ENCODE peak calls at places on chromosomes 13 and 19, in ten cellular contexts. R, O, N, A, K, C, D, F, B and Y are unnamed samples.
A peak's percentile ranks its signal among the peaks of the same experiment; 100 is the strongest.

GRCh38 chr13:41222259-41222852 is 28.0 kb upstream of the KBTBD7 start:
- DNase-seq in B (peak; percentile 43), D (peak; percentile 75), O (peak; percentile 33), A (peak; percentile 18), K (peak; percentile 27), C (peak; percentile 50), N (peak; percentile 58), F (peak; percentile 36), R (peak; percentile 40), Y (no peak)

GRCh38 chr19:3932931-3933810 is at the start of gene NMRK2:
- DNase-seq in B (no peak), N (no peak), A (peak; percentile 65), K (no peak), F (peak; percentile 43), D (peak; percentile 92), O (no peak), C (peak; percentile 50), R (no peak), Y (peak; percentile 78)

GRCh38 chr13:52787212-52787611 is 47.6 kb upstream of the CNMD start:
- DNase-seq in B (no peak), O (no peak), C (no peak), A (no peak), N (no peak), F (no peak), K (no peak), D (no peak), R (no peak), Y (no peak)

GRCh38 chr13:100196380-100196779 is 107.5 kb downstream of the PCCA start:
- DNase-seq in C (no peak), N (no peak), D (no peak), A (no peak), O (no peak), F (no peak), R (no peak), B (no peak), K (no peak), Y (no peak)

GRCh38 chr13:36428083-36428482 is 4.2 kb upstream of the CCNA1 start:
- DNase-seq in A (no peak), C (no peak), R (no peak), D (no peak), B (no peak), N (peak; percentile 10), F (no peak), K (no peak), O (no peak), Y (no peak)

GRCh38 chr13:48737689-48738088 is 84.0 kb downstream of the CYSLTR2 start:
- DNase-seq in D (no peak), K (no peak), F (no peak), A (no peak), O (no peak), N (no peak), R (no peak), C (no peak), B (no peak), Y (no peak)

GRCh38 chr13:103236213-103236612 is 170.0 kb upstream of the SLC10A2 start:
- DNase-seq in R (no peak), F (no peak), B (no peak), N (no peak), O (no peak), C (no peak), A (no peak), D (peak; percentile 56), K (no peak), Y (no peak)

GRCh38 chr13:33262069-33262487 is 23.5 kb downstream of the STARD13 start:
- DNase-seq in A (no peak), C (no peak), K (no peak), O (no peak), N (peak; percentile 49), F (peak; percentile 43), B (no peak), R (peak; percentile 70), D (peak; percentile 83), Y (peak; percentile 37)

GRCh38 chr13:74129500-74130144 is 4.6 kb downstream of the KLF12 start:
- DNase-seq in R (no peak), F (no peak), N (peak; percentile 59), D (no peak), C (no peak), O (no peak), B (no peak), A (no peak), K (no peak), Y (no peak)

DNA sequence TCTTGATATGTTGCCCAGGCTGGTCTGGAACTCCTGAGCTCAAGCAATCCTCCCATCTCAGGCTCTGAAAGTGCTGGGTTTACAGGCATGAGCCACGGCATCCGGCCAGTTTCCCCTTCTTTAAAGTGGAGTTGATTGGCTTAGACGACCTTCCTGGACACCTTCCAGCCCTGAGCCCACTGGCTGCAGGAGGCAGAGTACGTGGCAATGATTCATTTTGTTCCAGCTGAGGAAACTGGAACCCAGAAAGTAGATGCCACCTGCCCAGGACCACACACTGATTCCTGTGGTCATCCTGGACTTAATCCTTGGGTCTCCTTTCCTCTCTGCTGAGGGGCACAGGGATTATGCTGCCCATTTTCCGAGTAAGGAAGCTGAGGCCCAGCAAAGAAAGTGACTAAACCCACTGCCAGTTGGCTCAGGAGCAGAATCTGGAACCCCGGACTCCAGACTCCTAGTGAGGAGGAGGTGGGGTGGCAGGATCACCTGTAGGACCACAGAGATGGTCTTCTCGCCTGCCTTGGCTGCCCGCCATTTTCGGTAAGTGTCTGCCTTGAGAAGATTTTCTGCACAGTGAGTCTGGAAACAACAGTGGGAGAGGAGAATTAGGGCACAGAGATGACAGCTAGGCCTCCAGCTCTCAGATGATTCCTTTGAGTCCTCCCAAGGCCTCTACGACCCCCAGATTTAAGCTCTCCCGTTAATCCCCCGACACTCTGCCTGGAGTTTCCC is 737 bp downstream of the XRCC1 start:
- DNase-seq in F (no peak), O (no peak), N (peak; percentile 60), D (no peak), B (no peak), R (peak; percentile 35), C (no peak), A (no peak), K (no peak), Y (no peak)
- H3K4me1 ChIP-seq in F (peaks cover 20% of the 10 kb centered on the region), O (peaks cover 19% of the 10 kb centered on the region), N (peaks cover 6% of the 10 kb centered on the region), D (peaks cover 4% of the 10 kb centered on the region), B (peaks cover 3% of the 10 kb centered on the region), R (peaks cover 5% of the 10 kb centered on the region), C (peaks cover 2% of the 10 kb centered on the region), A (peaks cover 13% of the 10 kb centered on the region), K (peaks cover 20% of the 10 kb centered on the region), Y (peaks cover 1% of the 10 kb centered on the region)

GRCh38 chr19:50192463-50193211 is 10.8 kb upstream of the MYH14 start:
- DNase-seq in D (no peak), A (no peak), B (no peak), C (no peak), N (no peak), O (no peak), K (no peak), R (no peak), F (no peak), Y (no peak)
- H3K27me3 ChIP-seq in D (no peaks in the 10 kb centered on the region), A (no peaks in the 10 kb centered on the region), B (no peaks in the 10 kb centered on the region), C (no peaks in the 10 kb centered on the region), N (no peaks in the 10 kb centered on the region), O (no peaks in the 10 kb centered on the region), K (no peaks in the 10 kb centered on the region), R (no peaks in the 10 kb centered on the region), F (peaks cover 5% of the 10 kb centered on the region), Y (no peaks in the 10 kb centered on the region)

DNA sequence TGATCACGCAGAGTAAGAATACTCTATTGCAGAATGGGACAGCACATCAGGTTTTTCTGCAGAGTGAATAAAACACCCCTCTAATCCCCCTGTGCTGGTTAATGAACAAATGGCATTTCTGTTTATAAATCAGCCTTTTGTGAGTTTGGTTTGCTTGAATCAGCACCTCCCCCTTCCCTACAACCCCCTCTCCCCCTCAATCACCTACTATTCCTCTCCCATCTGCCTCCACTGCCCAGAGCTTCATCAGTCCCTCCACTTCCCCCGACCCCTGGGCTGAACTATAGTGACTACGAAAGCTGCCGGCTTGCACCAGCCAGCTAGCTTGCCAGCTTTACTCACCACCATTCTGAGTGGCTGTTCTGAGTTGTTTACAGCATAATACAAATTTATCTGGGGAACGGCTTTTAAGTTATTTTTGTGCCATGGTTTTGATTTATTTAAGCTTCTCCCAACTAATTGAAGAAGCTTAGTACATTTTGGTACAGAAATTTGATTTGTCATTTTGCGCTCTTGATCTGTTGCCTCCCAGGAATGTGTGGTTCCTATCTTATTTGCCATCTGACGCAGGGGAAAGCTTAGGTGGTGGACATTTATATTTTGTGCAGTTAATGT is 41.8 kb upstream of the WDFY2 start:
- DNase-seq in N (peak; percentile 60), R (peak; percentile 32), D (peak; percentile 25), F (no peak), K (no peak), B (no peak), O (peak; percentile 13), A (no peak), C (no peak), Y (no peak)
- H3K27ac ChIP-seq in N (no peak overlapping the region), R (no peak overlapping the region), D (no peak overlapping the region), F (peak overlapping the region; percentile 35), K (no peak overlapping the region), B (peak overlapping the region; percentile 29), O (peak overlapping the region; percentile 50), A (no peak overlapping the region), C (no peak overlapping the region), Y (no peak overlapping the region)

DNA sequence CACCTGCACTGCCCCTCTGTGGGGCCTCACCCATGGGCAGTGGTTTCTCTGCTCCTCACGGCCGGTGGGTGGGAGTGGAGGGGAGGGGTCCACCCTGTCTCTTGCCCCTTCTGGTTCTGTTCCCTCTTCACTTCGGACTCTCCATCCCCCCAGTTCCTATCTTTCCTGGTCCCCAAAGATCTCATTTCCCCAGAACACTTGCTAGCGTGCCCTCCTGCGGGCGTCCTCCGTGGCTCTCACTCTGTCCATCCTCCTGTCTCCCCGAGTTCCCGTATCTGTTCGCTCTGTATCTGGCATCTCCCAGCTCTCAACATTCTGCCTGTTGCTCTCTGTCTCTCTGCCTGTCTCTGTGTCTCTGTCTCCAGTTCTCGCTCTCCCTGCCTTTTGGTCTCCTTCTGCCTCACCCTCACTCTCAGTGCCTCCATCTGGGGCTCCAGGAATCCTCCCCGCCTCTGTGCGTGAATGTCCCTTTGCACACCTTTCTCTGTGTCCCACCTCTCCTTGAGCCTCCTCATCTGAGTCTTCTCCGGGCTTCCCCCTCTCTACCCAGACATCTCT is 363 bp downstream of the SPIB start:
- DNase-seq in A (no peak), F (no peak), O (no peak), K (no peak), B (no peak), R (no peak), N (no peak), C (no peak), D (no peak), Y (no peak)
- H3K4me1 ChIP-seq in A (peaks cover 8% of the 10 kb centered on the region), F (no peaks in the 10 kb centered on the region), O (peaks cover 6% of the 10 kb centered on the region), K (peaks cover 5% of the 10 kb centered on the region), B (no peaks in the 10 kb centered on the region), R (no peaks in the 10 kb centered on the region), N (no peaks in the 10 kb centered on the region), C (peaks cover 6% of the 10 kb centered on the region), D (no peaks in the 10 kb centered on the region), Y (no peaks in the 10 kb centered on the region)